ENCODE peak calls at places on chromosomes 5 and 9, in six cellular contexts. O, R, C, L, G and B are unnamed samples.

GRCh38 chr5:67770431-67771025 is 445.0 kb upstream of the PIK3R1 start:
- DNase-seq in G (no peak), R (peak), L (peak), C (no peak), O (no peak), B (no peak)

GRCh38 chr9:130862217-130862616 is 27.2 kb downstream of the ABL1 start:
- DNase-seq in C (no peak), L (no peak), O (no peak), R (no peak), G (no peak), B (no peak)

GRCh38 chr5:132800545-132800944 is 12.6 kb upstream of the SOWAHA start:
- DNase-seq in G (no peak), O (no peak), L (no peak), R (no peak), C (no peak), B (no peak)

GRCh38 chr9:31823365-31823764 is 561.1 kb upstream of the ACO1 start:
- DNase-seq in G (no peak), O (no peak), R (no peak), L (no peak), C (no peak), B (no peak)

GRCh38 chr5:14247054-14247386 is 103.9 kb downstream of the TRIO start:
- DNase-seq in R (no peak), O (no peak), G (no peak), L (no peak), C (no peak), B (no peak)

GRCh38 chr9:123406016-123406415 is 50.0 kb downstream of the CRB2 start:
- DNase-seq in O (no peak), R (no peak), L (no peak), G (no peak), C (no peak), B (no peak)

GRCh38 chr9:37390759-37391158 is 31.7 kb upstream of the GRHPR start:
- DNase-seq in L (no peak), O (no peak), R (peak), C (no peak), G (no peak), B (peak)

GRCh38 chr5:169893586-169893985 is 86.7 kb downstream of the INSYN2B start:
- DNase-seq in C (no peak), O (no peak), L (peak), G (no peak), R (no peak), B (no peak)

GRCh38 chr5:155872801-155873200 is 454.2 kb upstream of the SGCD start:
- DNase-seq in G (no peak), R (no peak), O (no peak), L (peak), C (no peak), B (no peak)

GRCh38 chr9:122095010-122095767 is 2.1 kb upstream of the TTLL11 start:
- DNase-seq in G (no peak), C (no peak), L (peak), O (peak), R (peak), B (peak)

GRCh38 chr9:134955156-134955555 is 37.4 kb upstream of the FCN1 start:
- DNase-seq in G (no peak), C (no peak), L (no peak), R (no peak), O (no peak), B (no peak)

GRCh38 chr9:101446732-101447131 is 11.2 kb upstream of the ALDOB start:
- DNase-seq in O (no peak), R (no peak), C (no peak), L (no peak), G (no peak), B (no peak)

GRCh38 chr5:57986746-57987145 is 473.1 kb downstream of the PLK2 start:
- DNase-seq in R (peak), L (peak), C (no peak), O (no peak), G (peak), B (no peak)

GRCh38 chr9:112970939-112971338 is 41.1 kb downstream of the ZNF883 start:
- DNase-seq in G (no peak), L (peak), R (no peak), C (no peak), O (no peak), B (no peak)

GRCh38 chr5:124524552-124525232 is 221.7 kb downstream of the ZNF608 start:
- DNase-seq in O (no peak), R (peak), G (no peak), L (no peak), C (no peak), B (no peak)

GRCh38 chr5:172090976-172091547 is 84.6 kb upstream of the FBXW11 start:
- DNase-seq in G (no peak), R (no peak), C (no peak), O (no peak), L (no peak), B (no peak)

GRCh38 chr9:104948277-104948676 is 20.3 kb upstream of the ABCA1 start:
- DNase-seq in O (no peak), C (no peak), G (no peak), L (no peak), R (no peak), B (no peak)

GRCh38 chr5:172118891-172119290 is 69.1 kb downstream of the STK10 start:
- DNase-seq in C (no peak), O (no peak), L (no peak), G (no peak), R (no peak), B (no peak)

GRCh38 chr9:22316645-22317044 is 130.0 kb upstream of the DMRTA1 start:
- DNase-seq in R (no peak), O (no peak), L (no peak), G (no peak), C (no peak), B (no peak)

GRCh38 chr5:113380299-113381014 is 54.3 kb downstream of the TSSK1B start:
- DNase-seq in C (no peak), R (no peak), G (no peak), O (no peak), L (peak), B (no peak)

GRCh38 chr5:156096259-156096658 is 230.7 kb upstream of the SGCD start:
- DNase-seq in C (no peak), O (no peak), L (peak), G (peak), R (peak), B (no peak)

GRCh38 chr5:135106136-135106535 is 72.1 kb upstream of the PITX1 start:
- DNase-seq in L (no peak), G (no peak), O (no peak), R (no peak), C (no peak), B (no peak)

GRCh38 chr9:68492801-68493200 is 47.9 kb downstream of the TMEM252 start:
- DNase-seq in R (no peak), C (no peak), O (no peak), G (no peak), L (no peak), B (peak)

GRCh38 chr5:163269624-163270023 is 167.8 kb upstream of the CCNG1 start:
- DNase-seq in L (no peak), G (no peak), C (no peak), R (peak), O (no peak), B (no peak)

GRCh38 chr9:37392272-37392671 is 30.2 kb upstream of the GRHPR start:
- DNase-seq in G (no peak), C (no peak), L (no peak), R (no peak), O (no peak), B (no peak)

GRCh38 chr9:74755355-74755754 is 132.4 kb downstream of the TRPM6 start:
- DNase-seq in L (no peak), G (no peak), C (no peak), R (no peak), O (no peak), B (no peak)

GRCh38 chr9:131641618-131642495 is 96.5 kb downstream of the PRRT1B start:
- DNase-seq in L (no peak), R (peak), C (no peak), O (no peak), G (peak), B (no peak)

GRCh38 chr9:137463194-137463930 is 4.2 kb upstream of the NSMF start:
- DNase-seq in O (no peak), C (no peak), L (no peak), G (no peak), R (no peak), B (no peak)

GRCh38 chr5:44334622-44335021 is 54.6 kb downstream of the FGF10 start:
- DNase-seq in C (no peak), R (no peak), G (no peak), L (no peak), O (no peak), B (no peak)

GRCh38 chr9:121802753-121803152 is 151.3 kb downstream of the DAB2IP start:
- DNase-seq in R (no peak), G (no peak), C (no peak), O (no peak), L (no peak), B (no peak)

GRCh38 chr5:79301046-79301712 is 65.2 kb downstream of the JMY start:
- DNase-seq in O (no peak), G (peak), R (no peak), L (peak), C (no peak), B (no peak)

GRCh38 chr5:175517824-175518450 is 39.6 kb downstream of the SFXN1 start:
- DNase-seq in G (peak), O (peak), L (peak), R (no peak), C (peak), B (no peak)

GRCh38 chr5:7856855-7857254 is 5.9 kb upstream of the CFAP90 start:
- DNase-seq in L (peak), O (no peak), R (peak), C (no peak), G (no peak), B (no peak)

GRCh38 chr5:56126487-56127179 is 106.5 kb downstream of the ANKRD55 start:
- DNase-seq in O (no peak), G (no peak), C (no peak), L (no peak), R (peak), B (no peak)

GRCh38 chr5:89437450-89438435 is 554.8 kb upstream of the MEF2C start:
- DNase-seq in O (no peak), G (no peak), L (no peak), C (no peak), R (no peak), B (no peak)

GRCh38 chr5:91367374-91367773 is 15.7 kb downstream of the ARRDC3 start:
- DNase-seq in O (no peak), L (no peak), G (no peak), C (no peak), R (no peak), B (no peak)

GRCh38 chr5:147373328-147373727 is 136.5 kb downstream of the DPYSL3 start:
- DNase-seq in O (no peak), R (no peak), L (no peak), G (no peak), C (no peak), B (no peak)

GRCh38 chr9:107176701-107177100 is 106.4 kb upstream of the RAD23B start:
- DNase-seq in O (no peak), R (no peak), L (peak), G (no peak), C (no peak), B (no peak)

GRCh38 chr9:109914280-109915027 is 134.5 kb downstream of the PALM2AKAP2 start:
- DNase-seq in R (no peak), O (no peak), G (peak), C (no peak), L (peak), B (no peak)